ENCODE peak calls at places on chromosomes 7 and 10, in four cellular contexts. C is effector CD8-positive, alpha-beta T cell; R is GM23248; P is HL-60. T is an unnamed sample.

GRCh38 chr10:132158810-132159209 is 27.9 kb upstream of the DPYSL4 start:
- DNase-seq in C (peak; percentile 7), R (no peak), P (no peak), T (no peak)

GRCh38 chr7:148135106-148135505 is 455.5 kb upstream of the C7orf33 start:
- DNase-seq in C (no peak), R (no peak), P (no peak), T (no peak)

GRCh38 chr10:102675887-102676616 is 31.8 kb downstream of the TRIM8 start:
- DNase-seq in C (no peak), R (peak; percentile 72), P (no peak), T (peak; percentile 95)

GRCh38 chr10:88975377-88975720 is 15.2 kb upstream of the FAS start:
- DNase-seq in C (no peak), R (peak; percentile 19), P (no peak), T (no peak)

GRCh38 chr10:44978570-44979280 is at the start of gene DEPP1:
- DNase-seq in C (no peak), R (peak; percentile 88), P (no peak), T (peak; percentile 93)

GRCh38 chr10:61404771-61405170 is 48.4 kb downstream of the TMEM26 start:
- DNase-seq in C (no peak), R (peak; percentile 75), P (no peak), T (peak; percentile 9)

GRCh38 chr7:54729096-54729495 is 29.9 kb downstream of the SEC61G start:
- DNase-seq in C (no peak), R (no peak), P (no peak), T (no peak)

GRCh38 chr10:44020322-44021111 is 364.4 kb downstream of the CXCL12 start:
- DNase-seq in C (no peak), R (no peak), P (no peak), T (no peak)

GRCh38 chr10:113326160-113327111 is 226.4 kb upstream of the HABP2 start:
- DNase-seq in C (no peak), R (peak; percentile 98), P (peak; percentile 31), T (peak; percentile 81)

GRCh38 chr10:106384541-106384940 is 780.0 kb downstream of the SORCS1 start:
- DNase-seq in C (no peak), R (no peak), P (no peak), T (no peak)

GRCh38 chr7:12770227-12770975 is 83.0 kb downstream of the ARL4A start:
- DNase-seq in C (no peak), R (no peak), P (no peak), T (no peak)

GRCh38 chr10:116775488-116776400 is 33.4 kb upstream of the HSPA12A start:
- DNase-seq in C (no peak), R (no peak), P (no peak), T (no peak)

GRCh38 chr7:80826520-80827237 is 92.2 kb downstream of the SEMA3C start:
- DNase-seq in C (no peak), R (peak; percentile 65), P (no peak), T (no peak)

GRCh38 chr10:47076949-47077348 is 165.7 kb downstream of the PTPN20 start:
- DNase-seq in C (no peak), R (peak; percentile 56), P (peak; percentile 8), T (no peak)

GRCh38 chr10:53091574-53091973 is 319.0 kb upstream of the MBL2 start:
- DNase-seq in C (no peak), R (no peak), P (no peak), T (no peak)

GRCh38 chr7:55022618-55022985 is 3.8 kb downstream of the EGFR start:
- DNase-seq in C (no peak), R (peak; percentile 44), P (no peak), T (no peak)

GRCh38 chr7:100835903-100836811 is 8.8 kb upstream of the EPHB4 start:
- DNase-seq in C (no peak), R (no peak), P (no peak), T (no peak)

GRCh38 chr10:129035052-129035805 is 431.8 kb upstream of the MGMT start:
- DNase-seq in C (peak; percentile 22), R (peak; percentile 19), P (no peak), T (no peak)

GRCh38 chr7:115679976-115680375 is 350.6 kb downstream of the TFEC start:
- DNase-seq in C (no peak), R (peak; percentile 70), P (no peak), T (peak; percentile 71)

T was measured in OCI-M1.